ENCODE peak calls at places on chromosome 21, in four cellular contexts. G is heart right ventricle, L is Calu3, Q is COR-L47. U is an unnamed sample.

GRCh38 chr21:40255665-40256064 is 388.4 kb downstream of the PCP4 start:
- DNase-seq in G (no peak), L (no peak), Q (no peak), U (no peak)

GRCh38 chr21:28444131-28444530 is 548.5 kb downstream of the LTN1 start:
- DNase-seq in G (no peak), L (no peak), Q (no peak), U (no peak)

GRCh38 chr21:42652527-42653491 is 612 bp upstream of the PDE9A start:
- DNase-seq in G (peak), L (peak), Q (no peak), U (peak)

GRCh38 chr21:34606051-34606450 is 8.9 kb downstream of the RCAN1 start:
- DNase-seq in G (no peak), L (no peak), Q (no peak), U (no peak)

GRCh38 chr21:46065993-46066842 is 31.7 kb upstream of the COL6A2 start:
- DNase-seq in G (no peak), L (no peak), Q (no peak), U (no peak)

GRCh38 chr21:41642399-41642798 is 124.5 kb downstream of the RIPK4 start:
- DNase-seq in G (no peak), L (no peak), Q (no peak), U (no peak)

GRCh38 chr21:36743008-36743407 is 44.1 kb downstream of the SIM2 start:
- DNase-seq in G (no peak), L (no peak), Q (no peak), U (no peak)

GRCh38 chr21:26776320-26777021 is 68.7 kb downstream of the ADAMTS1 start:
- DNase-seq in G (no peak), L (no peak), Q (no peak), U (peak)

GRCh38 chr21:15222711-15223110 is 157.9 kb upstream of the NRIP1 start:
- DNase-seq in G (no peak), L (no peak), Q (no peak), U (no peak)

GRCh38 chr21:38925923-38926322 is 120.2 kb downstream of the ETS2 start:
- DNase-seq in G (peak), L (no peak), Q (no peak), U (peak)

GRCh38 chr21:41024341-41025056 is 143.5 kb upstream of the BACE2 start:
- DNase-seq in G (no peak), L (no peak), Q (no peak), U (no peak)

GRCh38 chr21:35686156-35686555 is 374.2 kb downstream of the SETD4 start:
- DNase-seq in G (no peak), L (no peak), Q (no peak), U (no peak)

U was measured in AG08395.